ENCODE peak calls at places on chromosomes 11 and 22, in ten cellular contexts. One of them, this sample, is unnamed.

GRCh38 chr11:86947541-86947940 is 7.7 kb downstream of the FZD4 start:
- DNase-seq in adrenal gland: no peak
- DNase-seq in right lobe of liver: no peak
- DNase-seq in spleen: no peak
- DNase-seq in GM12878: no peak
- DNase-seq in uterus: no peak
- DNase-seq in A549: no peak
- DNase-seq in NB4: no peak
- DNase-seq in breast epithelium: no peak
- DNase-seq in sigmoid colon: no peak
- DNase-seq in this sample: no peak

GRCh38 chr22:24482586-24482985 is 12.5 kb upstream of the UPB1 start:
- DNase-seq in adrenal gland: no peak
- DNase-seq in right lobe of liver: no peak
- DNase-seq in spleen: no peak
- DNase-seq in GM12878: no peak
- DNase-seq in uterus: no peak
- DNase-seq in A549: no peak
- DNase-seq in NB4: peak; percentile 84
- DNase-seq in breast epithelium: no peak
- DNase-seq in sigmoid colon: no peak
- DNase-seq in this sample: no peak

GRCh38 chr11:75603791-75604736 is 42.0 kb downstream of the SERPINH1 start:
- DNase-seq in adrenal gland: no peak
- DNase-seq in right lobe of liver: no peak
- DNase-seq in spleen: no peak
- DNase-seq in GM12878: no peak
- DNase-seq in uterus: no peak
- DNase-seq in A549: no peak
- DNase-seq in NB4: no peak
- DNase-seq in breast epithelium: no peak
- DNase-seq in sigmoid colon: no peak
- DNase-seq in this sample: no peak

GRCh38 chr11:112963368-112963955 is 2.2 kb downstream of the NCAM1 start:
- DNase-seq in adrenal gland: peak; percentile 36
- DNase-seq in right lobe of liver: no peak
- DNase-seq in spleen: no peak
- DNase-seq in GM12878: no peak
- DNase-seq in uterus: peak; percentile 31
- DNase-seq in A549: no peak
- DNase-seq in NB4: no peak
- DNase-seq in breast epithelium: no peak
- DNase-seq in sigmoid colon: no peak
- DNase-seq in this sample: no peak

GRCh38 chr22:28923826-28924732 is 40.7 kb downstream of the ZNRF3 start:
- DNase-seq in adrenal gland: peak; percentile 76
- DNase-seq in right lobe of liver: peak; percentile 82
- DNase-seq in spleen: no peak
- DNase-seq in GM12878: no peak
- DNase-seq in uterus: no peak
- DNase-seq in A549: no peak
- DNase-seq in NB4: no peak
- DNase-seq in breast epithelium: peak; percentile 75
- DNase-seq in sigmoid colon: no peak
- DNase-seq in this sample: peak; percentile 34

GRCh38 chr11:62853279-62853965 is 14.0 kb upstream of the WDR74 start:
- DNase-seq in adrenal gland: no peak
- DNase-seq in right lobe of liver: no peak
- DNase-seq in spleen: no peak
- DNase-seq in GM12878: no peak
- DNase-seq in uterus: no peak
- DNase-seq in A549: no peak
- DNase-seq in NB4: no peak
- DNase-seq in breast epithelium: no peak
- DNase-seq in sigmoid colon: no peak
- DNase-seq in this sample: no peak

GRCh38 chr11:61460474-61460881 is 30.6 kb downstream of the SDHAF2 start:
- DNase-seq in adrenal gland: no peak
- DNase-seq in right lobe of liver: no peak
- DNase-seq in spleen: no peak
- DNase-seq in GM12878: no peak
- DNase-seq in uterus: peak; percentile 45
- DNase-seq in A549: no peak
- DNase-seq in NB4: no peak
- DNase-seq in breast epithelium: peak; percentile 37
- DNase-seq in sigmoid colon: peak; percentile 91
- DNase-seq in this sample: no peak

GRCh38 chr22:20524004-20524481 is 16.6 kb downstream of the MED15 start:
- DNase-seq in adrenal gland: no peak
- DNase-seq in right lobe of liver: no peak
- DNase-seq in spleen: no peak
- DNase-seq in GM12878: peak; percentile 68
- DNase-seq in uterus: no peak
- DNase-seq in A549: no peak
- DNase-seq in NB4: no peak
- DNase-seq in breast epithelium: no peak
- DNase-seq in sigmoid colon: no peak
- DNase-seq in this sample: no peak

DNA sequence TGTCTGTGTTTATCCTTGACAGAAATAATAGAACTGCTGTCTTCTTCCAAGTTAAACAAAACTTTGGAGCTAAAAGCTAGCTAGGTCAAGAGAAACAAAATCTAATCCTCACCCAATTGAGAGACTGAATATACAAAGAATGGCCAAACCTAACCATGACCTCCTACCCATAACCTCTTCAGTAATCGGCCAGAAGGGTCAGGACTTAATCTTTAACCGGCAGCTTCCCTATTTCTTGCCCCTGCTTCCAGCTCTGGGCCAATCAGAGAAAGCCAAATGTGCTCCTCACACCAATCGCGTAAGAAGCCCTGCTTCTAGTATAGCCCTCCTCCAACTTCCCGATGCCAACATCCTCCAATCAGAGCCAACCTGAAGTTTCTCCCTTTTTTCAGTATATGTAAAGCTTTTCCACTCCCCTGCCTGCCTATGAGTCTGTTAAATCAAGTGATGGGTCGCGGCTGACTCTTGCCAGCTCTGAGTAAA is 1.7 kb upstream of the DDX6 start:
- DNase-seq in adrenal gland: peak; percentile 53
- DNase-seq in right lobe of liver: peak; percentile 56
- DNase-seq in spleen: peak; percentile 84
- DNase-seq in GM12878: peak; percentile 91
- DNase-seq in uterus: peak; percentile 64
- DNase-seq in A549: peak; percentile 86
- DNase-seq in NB4: peak; percentile 98
- DNase-seq in breast epithelium: peak; percentile 77
- DNase-seq in sigmoid colon: peak; percentile 91
- DNase-seq in this sample: peak; percentile 83
- TF ChIP-seq POLR2A in adrenal gland: peak; percentile 41
- TF ChIP-seq POLR2A in right lobe of liver: peak; percentile 87
- TF ChIP-seq POLR2A in spleen: peak; percentile 72
- TF ChIP-seq POLR2A in GM12878: peak; percentile 51
- TF ChIP-seq POLR2A in uterus: peak; percentile 75
- TF ChIP-seq POLR2A in A549: no peak
- TF ChIP-seq POLR2A in NB4: peak; percentile 92
- TF ChIP-seq POLR2A in breast epithelium: peak; percentile 52
- TF ChIP-seq POLR2A in sigmoid colon: peak; percentile 79
- TF ChIP-seq POLR2A in this sample: no peak

GRCh38 chr11:3799143-3799542 is 1.8 kb upstream of the NUP98 start:
- DNase-seq in adrenal gland: no peak
- DNase-seq in right lobe of liver: no peak
- DNase-seq in spleen: no peak
- DNase-seq in GM12878: no peak
- DNase-seq in uterus: peak; percentile 10
- DNase-seq in A549: no peak
- DNase-seq in NB4: no peak
- DNase-seq in breast epithelium: no peak
- DNase-seq in sigmoid colon: peak; percentile 57
- DNase-seq in this sample: peak; percentile 56

GRCh38 chr11:3796346-3796745 is 1.0 kb downstream of the NUP98 start:
- DNase-seq in adrenal gland: no peak
- DNase-seq in right lobe of liver: no peak
- DNase-seq in spleen: no peak
- DNase-seq in GM12878: no peak
- DNase-seq in uterus: no peak
- DNase-seq in A549: no peak
- DNase-seq in NB4: no peak
- DNase-seq in breast epithelium: no peak
- DNase-seq in sigmoid colon: no peak
- DNase-seq in this sample: no peak

GRCh38 chr11:3795131-3796092 is 1.9 kb downstream of the NUP98 start:
- DNase-seq in adrenal gland: no peak
- DNase-seq in right lobe of liver: no peak
- DNase-seq in spleen: no peak
- DNase-seq in GM12878: no peak
- DNase-seq in uterus: no peak
- DNase-seq in A549: no peak
- DNase-seq in NB4: no peak
- DNase-seq in breast epithelium: no peak
- DNase-seq in sigmoid colon: no peak
- DNase-seq in this sample: no peak

GRCh38 chr11:3797329-3798090 is at the start of gene NUP98:
- DNase-seq in adrenal gland: peak; percentile 100
- DNase-seq in right lobe of liver: peak; percentile 99
- DNase-seq in spleen: peak; percentile 100
- DNase-seq in GM12878: peak; percentile 99
- DNase-seq in uterus: peak; percentile 100
- DNase-seq in A549: peak; percentile 98
- DNase-seq in NB4: peak; percentile 100
- DNase-seq in breast epithelium: peak; percentile 100
- DNase-seq in sigmoid colon: peak; percentile 100
- DNase-seq in this sample: peak; percentile 100

DNA sequence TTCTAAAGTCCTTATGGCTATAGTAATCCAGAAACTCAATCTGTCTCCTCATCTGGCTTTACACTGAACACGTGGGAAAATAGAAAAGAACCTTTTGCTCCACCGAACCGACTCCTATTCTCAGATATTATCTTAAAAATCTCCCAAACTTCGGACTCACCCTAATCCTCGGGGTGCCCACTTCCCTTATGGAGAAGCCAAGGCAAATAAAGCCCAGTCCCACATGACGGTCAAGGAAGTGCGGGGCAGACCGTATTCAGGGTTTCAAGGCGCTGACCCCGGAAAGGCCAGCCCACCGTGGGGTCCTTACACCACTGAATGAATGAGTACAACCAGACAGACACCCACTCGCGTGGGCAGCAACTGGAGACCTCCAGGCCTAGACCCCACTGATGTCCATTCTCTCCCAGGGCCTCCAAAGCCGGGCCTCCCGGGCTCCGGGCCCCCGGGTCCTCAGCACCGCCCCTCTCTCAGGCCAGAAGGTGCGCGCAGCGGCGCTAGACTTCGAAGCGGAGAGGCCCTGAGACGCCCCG is 492 bp downstream of the NUP98 start:
- DNase-seq in adrenal gland: no peak
- DNase-seq in right lobe of liver: no peak
- DNase-seq in spleen: no peak
- DNase-seq in GM12878: no peak
- DNase-seq in uterus: no peak
- DNase-seq in A549: peak; percentile 49
- DNase-seq in NB4: no peak
- DNase-seq in breast epithelium: peak; percentile 47
- DNase-seq in sigmoid colon: no peak
- DNase-seq in this sample: no peak
- H3K4me3 ChIP-seq in adrenal gland: peak overlapping the region; percentile 86
- H3K4me3 ChIP-seq in right lobe of liver: peak overlapping the region; percentile 98
- H3K4me3 ChIP-seq in spleen: peak overlapping the region; percentile 76
- H3K4me3 ChIP-seq in GM12878: peak overlapping the region; percentile 91
- H3K4me3 ChIP-seq in uterus: peak overlapping the region; percentile 75
- H3K4me3 ChIP-seq in A549: peak overlapping the region; percentile 100
- H3K4me3 ChIP-seq in NB4: peak overlapping the region; percentile 89
- H3K4me3 ChIP-seq in breast epithelium: peak overlapping the region; percentile 90
- H3K4me3 ChIP-seq in sigmoid colon: peak overlapping the region; percentile 84
- H3K4me3 ChIP-seq in this sample: peak overlapping the region; percentile 93

DNA sequence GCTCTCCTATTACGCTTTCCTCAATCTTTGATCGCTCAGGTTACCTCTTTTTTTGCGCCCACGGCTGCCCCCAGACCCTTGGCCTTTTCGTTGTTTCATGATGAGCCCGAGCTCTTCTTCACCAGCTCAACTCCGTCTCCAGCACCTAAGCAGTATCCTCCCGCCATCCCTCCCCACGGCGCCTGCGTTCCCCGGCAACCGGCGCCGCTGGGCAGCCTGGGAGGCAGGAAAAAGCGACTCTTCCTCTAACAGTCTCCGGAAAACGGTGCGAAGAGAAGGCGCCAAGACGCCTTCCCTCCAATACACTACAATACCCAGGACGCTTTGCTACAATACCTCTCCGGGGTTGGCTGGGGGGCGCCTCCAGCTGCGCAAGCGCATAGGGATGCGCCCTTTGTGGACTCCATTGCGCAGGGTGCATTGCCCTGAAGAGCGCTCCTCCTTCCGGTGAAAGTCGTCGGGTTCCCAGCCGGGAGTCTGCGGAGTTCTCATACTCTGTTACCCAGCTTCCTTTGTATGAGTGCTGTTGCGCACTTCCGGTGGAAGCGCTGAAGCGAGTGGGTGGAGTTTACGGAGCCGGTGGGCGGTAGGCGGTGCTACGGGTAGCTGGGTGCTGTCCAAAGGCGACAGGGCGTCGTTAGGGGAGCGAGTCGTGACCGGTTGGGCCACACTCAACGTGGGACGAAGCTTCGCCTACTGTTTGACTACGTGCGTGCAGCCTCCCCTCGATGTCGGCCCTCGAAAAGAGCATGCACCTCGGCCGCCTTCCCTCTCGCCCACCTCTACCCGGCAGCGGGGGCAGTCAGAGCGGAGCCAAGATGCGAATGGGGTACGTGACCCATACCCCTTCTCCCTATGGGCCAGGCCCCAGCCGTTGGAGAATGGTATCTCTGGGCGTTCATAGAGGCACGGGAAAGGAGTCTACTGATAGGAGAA is at the start of the genes C2CD3 and PPME1:
- DNase-seq in adrenal gland: peak; percentile 97
- DNase-seq in right lobe of liver: peak; percentile 97
- DNase-seq in spleen: peak; percentile 99
- DNase-seq in GM12878: peak; percentile 100
- DNase-seq in uterus: peak; percentile 99
- DNase-seq in A549: peak; percentile 97
- DNase-seq in NB4: peak; percentile 100
- DNase-seq in breast epithelium: peak; percentile 99
- DNase-seq in sigmoid colon: peak; percentile 99
- DNase-seq in this sample: peak; percentile 99
- TF ChIP-seq POLR2A in adrenal gland: peak; percentile 86
- TF ChIP-seq POLR2A in right lobe of liver: peak; percentile 79
- TF ChIP-seq POLR2A in spleen: no peak
- TF ChIP-seq POLR2A in GM12878: peak; percentile 99
- TF ChIP-seq POLR2A in uterus: peak; percentile 67
- TF ChIP-seq POLR2A in A549: peak; percentile 98
- TF ChIP-seq POLR2A in NB4: peak; percentile 86
- TF ChIP-seq POLR2A in breast epithelium: peak; percentile 47
- TF ChIP-seq POLR2A in sigmoid colon: peak; percentile 68
- TF ChIP-seq POLR2A in this sample: no peak

GRCh38 chr11:993141-993540 is 43.4 kb downstream of the MUC6 start:
- DNase-seq in adrenal gland: no peak
- DNase-seq in right lobe of liver: no peak
- DNase-seq in spleen: no peak
- DNase-seq in GM12878: no peak
- DNase-seq in uterus: no peak
- DNase-seq in A549: no peak
- DNase-seq in NB4: no peak
- DNase-seq in breast epithelium: no peak
- DNase-seq in sigmoid colon: no peak
- DNase-seq in this sample: no peak

GRCh38 chr11:995058-995751 is 41.3 kb downstream of the MUC6 start:
- DNase-seq in adrenal gland: no peak
- DNase-seq in right lobe of liver: no peak
- DNase-seq in spleen: no peak
- DNase-seq in GM12878: no peak
- DNase-seq in uterus: no peak
- DNase-seq in A549: peak; percentile 31
- DNase-seq in NB4: no peak
- DNase-seq in breast epithelium: no peak
- DNase-seq in sigmoid colon: no peak
- DNase-seq in this sample: no peak

GRCh38 chr11:992577-992976 is 43.9 kb downstream of the MUC6 start:
- DNase-seq in adrenal gland: no peak
- DNase-seq in right lobe of liver: no peak
- DNase-seq in spleen: no peak
- DNase-seq in GM12878: no peak
- DNase-seq in uterus: no peak
- DNase-seq in A549: no peak
- DNase-seq in NB4: no peak
- DNase-seq in breast epithelium: no peak
- DNase-seq in sigmoid colon: no peak
- DNase-seq in this sample: no peak

GRCh38 chr11:991711-992307 is 44.7 kb downstream of the MUC6 start:
- DNase-seq in adrenal gland: no peak
- DNase-seq in right lobe of liver: no peak
- DNase-seq in spleen: no peak
- DNase-seq in GM12878: no peak
- DNase-seq in uterus: no peak
- DNase-seq in A549: no peak
- DNase-seq in NB4: no peak
- DNase-seq in breast epithelium: no peak
- DNase-seq in sigmoid colon: no peak
- DNase-seq in this sample: no peak

DNA sequence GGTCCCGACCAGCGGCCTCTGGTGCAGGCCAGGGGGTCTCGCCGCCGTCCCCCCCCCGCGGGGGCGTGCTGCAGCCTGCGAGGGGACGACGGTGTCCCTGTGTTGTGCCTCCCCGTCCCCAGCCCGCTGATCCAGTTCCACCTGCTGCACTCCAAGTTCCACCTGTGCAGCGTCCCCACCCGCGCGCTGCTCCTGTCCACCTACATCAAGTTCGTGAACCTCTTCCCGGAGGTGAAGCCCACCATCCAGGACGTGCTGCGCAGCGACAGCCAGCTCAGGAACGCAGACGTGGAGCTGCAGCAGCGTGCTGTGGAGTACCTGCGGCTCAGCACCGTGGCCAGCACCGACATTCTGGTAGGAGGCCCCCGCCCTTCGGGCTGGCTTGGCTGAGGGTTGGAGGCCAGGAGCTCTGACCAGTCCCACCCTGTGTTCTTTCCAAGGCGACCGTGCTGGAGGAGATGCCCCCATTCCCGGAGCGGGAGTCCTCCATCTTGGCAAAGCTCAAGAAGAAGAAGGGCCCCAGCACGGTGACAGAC is 42.8 kb downstream of the MUC6 start:
- DNase-seq in adrenal gland: no peak
- DNase-seq in right lobe of liver: no peak
- DNase-seq in spleen: no peak
- DNase-seq in GM12878: no peak
- DNase-seq in uterus: no peak
- DNase-seq in A549: no peak
- DNase-seq in NB4: no peak
- DNase-seq in breast epithelium: no peak
- DNase-seq in sigmoid colon: no peak
- DNase-seq in this sample: no peak
- H3K4me3 ChIP-seq in adrenal gland: no peak overlapping the region
- H3K4me3 ChIP-seq in right lobe of liver: no peak overlapping the region
- H3K4me3 ChIP-seq in spleen: no peak overlapping the region
- H3K4me3 ChIP-seq in GM12878: no peak overlapping the region
- H3K4me3 ChIP-seq in uterus: no peak overlapping the region
- H3K4me3 ChIP-seq in A549: no peak overlapping the region
- H3K4me3 ChIP-seq in NB4: no peak overlapping the region
- H3K4me3 ChIP-seq in breast epithelium: no peak overlapping the region
- H3K4me3 ChIP-seq in sigmoid colon: no peak overlapping the region
- H3K4me3 ChIP-seq in this sample: no peak overlapping the region